ENCODE peak calls at places on chromosome 21, in eight cellular contexts. T is kidney, B is colonic mucosa, N is foreskin keratinocyte, X is neural crest cell, K is neural progenitor cell, Y is choroid plexus epithelial cell, H is K562. L is an unnamed sample.
A peak's percentile ranks its signal among the peaks of the same experiment; 100 is the strongest.

GRCh38 chr21:38875694-38876492 is 70.2 kb downstream of the ETS2 start:
- DNase-seq in T (no peak), B (no peak), N (no peak), X (no peak), K (no peak), Y (no peak), H (no peak), L (no peak)

GRCh38 chr21:32248616-32249550 is 30.0 kb downstream of the MIS18A start:
- DNase-seq in T (no peak), B (no peak), N (no peak), X (no peak), K (peak; percentile 62), Y (no peak), H (no peak), L (no peak)

GRCh38 chr21:32360401-32360981 is 32.3 kb downstream of the URB1 start:
- DNase-seq in T (no peak), B (no peak), N (peak; percentile 58), X (no peak), K (no peak), Y (no peak), H (no peak), L (no peak)

GRCh38 chr21:33825419-33825818 is 90.2 kb downstream of the ATP5PO start:
- DNase-seq in T (no peak), B (no peak), N (no peak), X (no peak), K (no peak), Y (no peak), H (no peak), L (no peak)

GRCh38 chr21:34546556-34546955 is 34.5 kb upstream of the KCNE1 start:
- DNase-seq in T (no peak), B (no peak), N (no peak), X (no peak), K (no peak), Y (no peak), H (no peak), L (no peak)

GRCh38 chr21:32143222-32143939 is 135.5 kb downstream of the MIS18A start:
- DNase-seq in T (peak; percentile 75), B (no peak), N (no peak), X (no peak), K (peak; percentile 39), Y (no peak), H (no peak), L (no peak)

GRCh38 chr21:26758083-26758861 is 86.9 kb downstream of the ADAMTS1 start:
- DNase-seq in T (no peak), B (no peak), N (no peak), X (no peak), K (no peak), Y (no peak), H (no peak), L (no peak)

GRCh38 chr21:29205988-29206387 is 75.5 kb downstream of the MAP3K7CL start:
- DNase-seq in T (no peak), B (no peak), N (no peak), X (no peak), K (no peak), Y (no peak), H (no peak), L (no peak)

GRCh38 chr21:16370176-16370575 is 640.4 kb downstream of the USP25 start:
- DNase-seq in T (no peak), B (no peak), N (no peak), X (no peak), K (no peak), Y (no peak), H (no peak), L (no peak)

GRCh38 chr21:35048183-35048601 is 910 bp downstream of the RUNX1 start:
- DNase-seq in T (peak; percentile 82), B (no peak), N (no peak), X (no peak), K (peak; percentile 41), Y (no peak), H (no peak), L (no peak)

GRCh38 chr21:16419188-16419874 is 689.5 kb downstream of the USP25 start:
- DNase-seq in T (peak; percentile 87), B (peak; percentile 30), N (peak; percentile 66), X (no peak), K (peak; percentile 3), Y (peak; percentile 97), H (no peak), L (no peak)

GRCh38 chr21:15058718-15059316 is 6.0 kb downstream of the NRIP1 start:
- DNase-seq in T (no peak), B (no peak), N (peak; percentile 23), X (no peak), K (no peak), Y (peak; percentile 65), H (peak; percentile 29), L (no peak)

GRCh38 chr21:38913120-38913975 is 107.6 kb downstream of the ETS2 start:
- DNase-seq in T (peak; percentile 96), B (peak; percentile 92), N (peak; percentile 66), X (peak; percentile 14), K (peak; percentile 64), Y (peak; percentile 70), H (peak; percentile 67), L (peak; percentile 53)

GRCh38 chr21:32886339-32886738 is 114.8 kb upstream of the PAXBP1 start:
- DNase-seq in T (no peak), B (no peak), N (no peak), X (no peak), K (no peak), Y (no peak), H (no peak), L (no peak)

GRCh38 chr21:34857874-34858273 is 189.1 kb downstream of the CLIC6 start:
- DNase-seq in T (no peak), B (no peak), N (no peak), X (no peak), K (no peak), Y (peak; percentile 42), H (no peak), L (no peak)

GRCh38 chr21:31262728-31263127 is 81.3 kb downstream of the TIAM1 start:
- DNase-seq in T (no peak), B (no peak), N (no peak), X (no peak), K (no peak), Y (no peak), H (no peak), L (no peak)

GRCh38 chr21:38993561-38993960 is 187.8 kb downstream of the ETS2 start:
- DNase-seq in T (peak; percentile 75), B (peak; percentile 52), N (peak; percentile 99), X (no peak), K (no peak), Y (peak; percentile 91), H (no peak), L (no peak)

GRCh38 chr21:36109868-36110267 is 25.0 kb upstream of the CBR3 start:
- DNase-seq in T (no peak), B (no peak), N (no peak), X (no peak), K (no peak), Y (no peak), H (no peak), L (no peak)

GRCh38 chr21:36100971-36101641 is 31.3 kb downstream of the CBR1 start:
- DNase-seq in T (no peak), B (no peak), N (no peak), X (no peak), K (no peak), Y (no peak), H (no peak), L (no peak)

GRCh38 chr21:36105327-36105842 is 29.5 kb upstream of the CBR3 start:
- DNase-seq in T (no peak), B (no peak), N (no peak), X (no peak), K (no peak), Y (no peak), H (no peak), L (no peak)

GRCh38 chr21:36103434-36103833 is 31.4 kb upstream of the CBR3 start:
- DNase-seq in T (no peak), B (no peak), N (no peak), X (no peak), K (no peak), Y (no peak), H (no peak), L (no peak)

GRCh38 chr21:36104306-36105300 is 30.3 kb upstream of the CBR3 start:
- DNase-seq in T (peak; percentile 86), B (peak; percentile 45), N (peak; percentile 71), X (peak; percentile 61), K (peak; percentile 80), Y (peak; percentile 70), H (no peak), L (peak; percentile 15)
- TF ChIP-seq CTCF in T (peak; percentile 47), B (peak; percentile 27), N (peak; percentile 38), X (peak; percentile 61), K (peak; percentile 66), Y (peak; percentile 67), H (peak; percentile 55), L (peak; percentile 59)

GRCh38 chr21:45768741-45769049 is 125.2 kb downstream of the PCBP3 start:
- DNase-seq in T (no peak), B (no peak), N (no peak), X (no peak), K (peak; percentile 16), Y (no peak), H (no peak), L (no peak)
- TF ChIP-seq CTCF in T (no peak), B (no peak), N (peak; percentile 31), X (no peak), K (peak; percentile 8), Y (peak; percentile 19), H (peak; percentile 9), L (no peak)

GRCh38 chr21:41859297-41859980 is 19.7 kb downstream of the PRDM15 start:
- DNase-seq in T (no peak), B (no peak), N (no peak), X (no peak), K (no peak), Y (no peak), H (no peak), L (no peak)

GRCh38 chr21:41863439-41863740 is 15.8 kb downstream of the PRDM15 start:
- DNase-seq in T (no peak), B (no peak), N (no peak), X (no peak), K (no peak), Y (no peak), H (no peak), L (no peak)

GRCh38 chr21:41864311-41865001 is 14.7 kb downstream of the PRDM15 start:
- DNase-seq in T (no peak), B (no peak), N (no peak), X (no peak), K (no peak), Y (no peak), H (no peak), L (no peak)

GRCh38 chr21:41861255-41861654 is 17.9 kb downstream of the PRDM15 start:
- DNase-seq in T (no peak), B (no peak), N (no peak), X (no peak), K (no peak), Y (no peak), H (no peak), L (no peak)

GRCh38 chr21:41861987-41862386 is 17.2 kb downstream of the PRDM15 start:
- DNase-seq in T (peak; percentile 40), B (no peak), N (no peak), X (no peak), K (no peak), Y (no peak), H (no peak), L (no peak)
- TF ChIP-seq CTCF in T (no peak), B (no peak), N (no peak), X (no peak), K (peak; percentile 4), Y (no peak), H (no peak), L (no peak)

GRCh38 chr21:40507978-40508377 is 339.0 kb downstream of the DSCAM start:
- DNase-seq in T (no peak), B (no peak), N (peak; percentile 59), X (no peak), K (no peak), Y (no peak), H (no peak), L (no peak)

GRCh38 chr21:40505681-40506080 is 341.3 kb downstream of the DSCAM start:
- DNase-seq in T (no peak), B (no peak), N (no peak), X (no peak), K (no peak), Y (no peak), H (no peak), L (no peak)

GRCh38 chr21:40504825-40505224 is 342.1 kb downstream of the DSCAM start:
- DNase-seq in T (no peak), B (no peak), N (no peak), X (no peak), K (no peak), Y (no peak), H (no peak), L (no peak)
- TF ChIP-seq CTCF in T (no peak), B (no peak), N (peak; percentile 11), X (no peak), K (no peak), Y (no peak), H (no peak), L (no peak)